ENCODE peak calls at places on chromosomes 4 and X, in nine cellular contexts. J is germinal center; Z is HEK293T; C is substantia nigra; R is stomach; T is activated gamma-delta T cell; Q is stimulated activated CD4-positive, alpha-beta T cell treated with anti-CD3 and anti-CD28 coated beads, Interleukin-4, amount 100 ng/mL, for 24 hours; D is EH; Y is anterior cingulate cortex. W is an unnamed sample.

GRCh38 chrX:30489323-30489722 is 88.2 kb downstream of the TASL start:
- DNase-seq in D (peak), Z (no peak), C (no peak), Y (no peak), Q (no peak), J (no peak), R (no peak), T (no peak), W (no peak)

GRCh38 chr4:158914178-158914577 is 145.4 kb downstream of the FNIP2 start:
- DNase-seq in T (no peak), Z (no peak), D (peak), Q (no peak), R (no peak), Y (no peak), J (no peak), C (no peak), W (peak)

GRCh38 chr4:184310171-184310567 is 92.5 kb upstream of the ENPP6 start:
- DNase-seq in R (no peak), Z (no peak), J (peak), Q (peak), Y (no peak), T (no peak), C (no peak), D (peak), W (no peak)

GRCh38 chr4:3045500-3045850 is 28.9 kb downstream of the HTT-AS start:
- DNase-seq in Z (no peak), T (peak), J (no peak), D (peak), C (no peak), R (peak), Y (no peak), Q (peak), W (no peak)

GRCh38 chr4:36196145-36196925 is 48.0 kb downstream of the ARAP2 start:
- DNase-seq in R (no peak), Z (no peak), Q (no peak), T (no peak), J (no peak), Y (no peak), C (no peak), D (no peak), W (peak)

GRCh38 chr4:92163348-92163747 is 140.4 kb upstream of the GRID2 start:
- DNase-seq in Q (no peak), J (no peak), T (no peak), R (no peak), Z (peak), D (no peak), C (no peak), Y (no peak), W (no peak)

GRCh38 chr4:5203309-5203708 is 152.0 kb downstream of the STK32B start:
- DNase-seq in Y (no peak), C (no peak), R (no peak), Q (no peak), T (no peak), Z (no peak), J (no peak), D (peak), W (no peak)

GRCh38 chr4:71187399-71188196 is 151.2 kb upstream of the SLC4A4 start:
- DNase-seq in Y (peak), J (peak), Q (peak), T (peak), D (peak), Z (peak), R (peak), C (no peak), W (no peak)

GRCh38 chr4:950136-951020 is 18.1 kb downstream of the TMEM175 start:
- DNase-seq in J (no peak), D (no peak), Z (no peak), R (no peak), Y (no peak), T (no peak), Q (no peak), C (no peak), W (no peak)

GRCh38 chrX:26442340-26442739 is 226.4 kb downstream of the MAGEB5 start:
- DNase-seq in Y (no peak), C (no peak), D (no peak), T (no peak), J (no peak), Q (no peak), Z (peak), R (no peak), W (no peak)

GRCh38 chr4:133775881-133776280 is 425.7 kb downstream of the PABPC4L start:
- DNase-seq in Z (no peak), Y (no peak), D (peak), R (no peak), T (no peak), Q (no peak), C (no peak), J (no peak), W (peak)

GRCh38 chrX:47247999-47248320 is 15.2 kb downstream of the USP11 start:
- DNase-seq in D (no peak), Z (no peak), Q (no peak), C (no peak), R (no peak), T (no peak), Y (no peak), J (no peak), W (no peak)

GRCh38 chr4:56653461-56654237 is 27.4 kb downstream of the HOPX start:
- DNase-seq in D (no peak), J (no peak), Y (no peak), Z (no peak), Q (peak), R (no peak), T (no peak), C (no peak), W (no peak)

GRCh38 chr4:182770259-182770968 is 146.8 kb downstream of the DCTD start:
- DNase-seq in J (no peak), T (no peak), R (no peak), C (no peak), Z (no peak), Q (no peak), D (no peak), Y (no peak), W (no peak)

GRCh38 chr4:154234576-154234975 is 257.0 kb downstream of the DCHS2 start:
- DNase-seq in R (no peak), D (no peak), C (no peak), Y (no peak), Z (no peak), J (no peak), Q (no peak), T (no peak), W (no peak)